ENCODE peak calls at places on chromosome 11, in seven cellular contexts. A, F, Y, B, I, X and W are unnamed samples.

GRCh38 chr11:46696212-46696558 is 4.2 kb downstream of the ARHGAP1 start:
- DNase-seq in I (no peak), X (no peak), B (no peak), A (no peak), F (no peak), Y (no peak), W (no peak)

GRCh38 chr11:47443028-47443700 is 5.8 kb downstream of the RAPSN start:
- DNase-seq in B (no peak), I (no peak), Y (no peak), F (no peak), A (no peak), X (no peak), W (no peak)

GRCh38 chr11:61718613-61719302 is 33.7 kb upstream of the MYRF start:
- DNase-seq in A (peak), X (no peak), B (peak), Y (no peak), F (no peak), I (peak), W (no peak)

GRCh38 chr11:18000760-18001159 is 12.1 kb downstream of the SERGEF start:
- DNase-seq in A (no peak), X (no peak), I (no peak), B (no peak), Y (no peak), F (no peak), W (no peak)

GRCh38 chr11:74720596-74721478 is 10.4 kb downstream of the CHRDL2 start:
- DNase-seq in F (peak), Y (no peak), I (peak), X (no peak), B (no peak), A (no peak), W (no peak)

GRCh38 chr11:93775289-93775688 is 8.8 kb upstream of the MED17 start:
- DNase-seq in A (no peak), B (peak), Y (no peak), F (no peak), X (no peak), I (no peak), W (no peak)

GRCh38 chr11:72575533-72576170 is 98.6 kb downstream of the PDE2A start:
- DNase-seq in X (no peak), I (no peak), A (peak), Y (no peak), F (no peak), B (no peak), W (no peak)

GRCh38 chr11:21625982-21626381 is 566.9 kb upstream of the ANO5 start:
- DNase-seq in F (peak), Y (no peak), A (no peak), B (no peak), X (no peak), I (no peak), W (no peak)

GRCh38 chr11:3124821-3125220 is 40.3 kb downstream of the OSBPL5 start:
- DNase-seq in X (no peak), I (no peak), B (no peak), F (no peak), Y (no peak), A (no peak), W (no peak)

GRCh38 chr11:68266121-68266891 is 5.5 kb downstream of the C11orf24 start:
- DNase-seq in Y (no peak), B (no peak), F (peak), A (peak), I (no peak), X (peak), W (peak)

GRCh38 chr11:6992457-6993431 is 27.4 kb downstream of the ZNF214 start:
- DNase-seq in F (no peak), Y (peak), X (no peak), I (peak), A (no peak), B (no peak), W (no peak)

GRCh38 chr11:36363361-36364272 is 67.5 kb downstream of the PRR5L start:
- DNase-seq in Y (peak), I (no peak), A (no peak), F (no peak), X (no peak), B (peak), W (no peak)

GRCh38 chr11:129723146-129723963 is 92.3 kb upstream of the TMEM45B start:
- DNase-seq in Y (no peak), B (no peak), X (no peak), A (no peak), F (no peak), I (no peak), W (no peak)

GRCh38 chr11:35334385-35335090 is 84.8 kb downstream of the SLC1A2 start:
- DNase-seq in I (peak), X (peak), Y (no peak), A (no peak), F (no peak), B (no peak), W (peak)

GRCh38 chr11:48047616-48048015 is 67.3 kb downstream of the PTPRJ start:
- DNase-seq in A (no peak), F (no peak), I (peak), X (no peak), Y (no peak), B (no peak), W (no peak)

GRCh38 chr11:115939104-115939503 is 434.9 kb upstream of the CADM1 start:
- DNase-seq in I (no peak), Y (no peak), B (no peak), A (no peak), F (no peak), X (no peak), W (no peak)

GRCh38 chr11:109037856-109038780 is 373.2 kb downstream of the DDX10 start:
- DNase-seq in X (no peak), B (no peak), Y (peak), I (peak), F (no peak), A (no peak), W (no peak)

GRCh38 chr11:33377852-33378385 is 120.7 kb downstream of the HIPK3 start:
- DNase-seq in X (no peak), I (peak), F (no peak), A (no peak), B (no peak), Y (no peak), W (no peak)

GRCh38 chr11:120525285-120526085 is 13.9 kb downstream of the GRIK4 start:
- DNase-seq in Y (no peak), X (no peak), A (no peak), I (no peak), F (peak), B (no peak), W (no peak)

DNA sequence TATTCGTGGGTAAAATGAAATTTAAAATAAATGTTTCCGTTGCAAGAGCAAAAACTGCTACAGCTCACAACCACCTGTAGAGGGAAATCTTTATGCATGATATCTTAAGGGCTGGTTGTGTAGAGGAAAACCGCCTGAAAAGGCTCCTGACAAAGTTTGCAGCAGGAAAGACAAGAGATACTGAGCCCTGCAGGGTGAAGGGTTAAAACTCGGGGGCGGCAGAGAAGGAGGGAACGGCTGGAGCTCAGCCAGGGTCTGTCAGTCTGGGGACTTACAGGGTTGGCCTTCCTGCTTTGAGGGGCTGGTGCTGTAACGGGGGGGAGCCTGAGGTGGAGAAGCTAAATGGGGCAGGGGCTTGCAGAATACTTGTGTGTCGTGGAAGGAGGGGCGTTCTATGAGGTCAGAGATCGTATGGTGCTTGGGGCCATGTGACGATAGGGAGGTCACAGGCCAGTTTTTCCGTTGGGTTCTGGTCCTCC is 122.9 kb upstream of the HSD17B12 start:
- DNase-seq in F (no peak), B (no peak), I (no peak), Y (no peak), A (no peak), X (no peak), W (no peak)
- TF ChIP-seq CTCF in F (no peak), B (no peak), I (peak), Y (no peak), A (no peak), X (no peak), W (no peak)

GRCh38 chr11:134253189-134253993 is at the start of the genes ACAD8 and THYN1:
- DNase-seq in Y (peak), B (peak), A (peak), I (peak), X (peak), F (peak), W (peak)
- TF ChIP-seq CTCF in Y (no peak), B (no peak), A (peak), I (peak), X (no peak), F (peak), W (no peak)

DNA sequence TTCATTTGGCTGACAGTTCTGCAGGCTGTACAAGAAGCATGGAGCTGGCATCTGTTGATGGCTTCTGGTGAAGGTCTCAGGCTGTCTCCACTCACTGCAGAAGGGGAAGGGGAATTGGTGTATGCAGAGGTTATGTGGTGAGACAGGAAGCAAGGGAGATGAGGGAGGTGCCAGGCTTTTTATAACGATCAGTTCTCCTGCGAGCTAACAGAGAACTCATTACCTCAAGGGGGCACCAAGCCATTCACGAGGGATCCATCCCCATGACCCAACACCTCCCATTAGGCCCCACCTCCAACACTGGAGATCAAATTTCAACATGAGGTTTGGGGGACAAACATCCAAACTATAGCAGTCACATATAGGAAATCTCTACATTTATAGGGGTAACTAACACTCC is 38.7 kb upstream of the E2F8 start:
- DNase-seq in B (peak), I (no peak), Y (no peak), A (no peak), X (no peak), F (no peak), W (no peak)
- TF ChIP-seq CTCF in B (no peak), I (no peak), Y (no peak), A (no peak), X (no peak), F (no peak), W (no peak)

DNA sequence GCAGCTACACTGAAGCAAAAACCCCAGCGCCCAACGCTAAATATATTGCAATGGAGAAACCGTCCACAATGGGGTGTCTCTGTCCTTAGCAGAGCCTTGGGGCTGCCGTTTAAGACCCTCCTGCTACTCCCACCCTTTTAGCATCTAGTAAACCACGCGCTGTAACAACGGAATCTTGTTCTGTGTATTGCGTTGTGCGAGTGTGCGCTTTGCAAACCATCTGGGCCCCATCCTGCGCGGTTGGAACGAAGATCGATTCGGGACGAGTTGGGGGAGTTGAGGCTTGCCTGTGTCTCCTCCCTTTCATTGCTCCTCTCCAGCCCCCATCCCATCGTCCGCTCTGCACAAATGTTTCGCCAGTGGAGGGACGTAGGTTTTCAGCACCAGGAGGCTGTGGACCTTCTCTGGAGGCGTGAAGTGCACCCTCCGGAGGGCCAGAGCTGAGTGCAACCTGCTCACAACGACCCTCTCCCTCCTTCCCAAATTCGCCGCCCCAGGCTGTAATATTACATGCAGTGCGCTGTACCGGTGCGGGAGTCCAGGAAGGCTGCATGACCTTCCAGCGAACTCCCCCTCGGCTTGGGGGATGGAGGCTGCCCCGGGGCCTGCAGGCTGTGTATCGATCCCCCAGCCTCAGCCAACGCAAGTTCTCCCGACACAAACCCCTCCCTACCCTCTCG is 1.6 kb upstream of the KMT2A start:
- DNase-seq in Y (peak), F (peak), X (peak), B (peak), A (peak), I (no peak), W (peak)
- TF ChIP-seq CTCF in Y (no peak), F (no peak), X (no peak), B (no peak), A (no peak), I (peak), W (peak)

GRCh38 chr11:8661036-8661435 is 21.4 kb downstream of the TRIM66 start:
- DNase-seq in Y (no peak), B (no peak), A (no peak), F (no peak), I (no peak), X (no peak), W (no peak)

GRCh38 chr11:8656291-8656690 is 26.2 kb downstream of the TRIM66 start:
- DNase-seq in A (no peak), B (no peak), Y (no peak), X (no peak), F (no peak), I (no peak), W (no peak)

GRCh38 chr11:8654503-8654902 is 28.0 kb downstream of the TRIM66 start:
- DNase-seq in X (no peak), F (no peak), I (no peak), A (no peak), B (no peak), Y (no peak), W (no peak)

DNA sequence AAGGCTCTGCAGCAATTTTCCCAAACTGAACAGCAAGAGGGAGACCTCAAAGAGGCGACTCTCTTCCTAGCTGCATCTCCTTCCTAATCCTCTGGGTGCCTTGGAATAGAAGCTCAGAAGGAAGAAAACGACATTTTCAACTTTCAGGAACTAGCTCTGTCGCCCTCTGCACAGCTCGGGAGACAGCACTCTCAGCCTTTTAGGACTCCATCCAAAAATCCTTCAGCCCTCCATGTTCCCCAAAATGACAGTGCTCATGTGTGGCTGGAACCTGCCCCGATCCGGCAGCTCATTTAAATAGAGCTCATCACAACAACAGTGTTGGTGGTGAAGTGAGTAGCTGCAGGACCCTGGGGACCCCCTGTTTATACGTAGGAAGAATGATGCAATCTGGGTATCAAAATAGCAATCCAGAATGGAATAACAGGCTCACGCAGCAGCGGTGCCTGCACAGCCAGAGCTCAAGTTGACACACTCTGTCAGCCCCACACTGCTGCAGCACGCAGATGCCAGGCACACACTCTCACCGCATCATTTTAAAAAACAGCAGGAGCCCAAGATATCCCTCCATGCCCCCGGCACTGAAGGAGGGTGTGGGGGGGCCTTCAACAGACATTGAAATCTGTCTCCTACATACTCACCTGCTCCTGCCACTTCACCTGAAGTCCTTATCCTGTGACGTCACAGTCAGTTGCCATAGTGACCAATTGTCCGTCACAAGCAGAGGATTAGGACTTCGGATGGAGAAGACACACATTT is 24.1 kb downstream of the TRIM66 start:
- DNase-seq in Y (no peak), I (peak), F (no peak), B (no peak), A (no peak), X (no peak), W (no peak)
- TF ChIP-seq CTCF in Y (no peak), I (no peak), F (no peak), B (no peak), A (no peak), X (no peak), W (no peak)

GRCh38 chr11:88281317-88281712 is 56.2 kb downstream of the CTSC start:
- DNase-seq in A (no peak), X (no peak), B (no peak), F (no peak), I (no peak), Y (no peak), W (no peak)
- TF ChIP-seq CTCF in A (no peak), X (no peak), B (no peak), F (no peak), I (peak), Y (no peak), W (no peak)

DNA sequence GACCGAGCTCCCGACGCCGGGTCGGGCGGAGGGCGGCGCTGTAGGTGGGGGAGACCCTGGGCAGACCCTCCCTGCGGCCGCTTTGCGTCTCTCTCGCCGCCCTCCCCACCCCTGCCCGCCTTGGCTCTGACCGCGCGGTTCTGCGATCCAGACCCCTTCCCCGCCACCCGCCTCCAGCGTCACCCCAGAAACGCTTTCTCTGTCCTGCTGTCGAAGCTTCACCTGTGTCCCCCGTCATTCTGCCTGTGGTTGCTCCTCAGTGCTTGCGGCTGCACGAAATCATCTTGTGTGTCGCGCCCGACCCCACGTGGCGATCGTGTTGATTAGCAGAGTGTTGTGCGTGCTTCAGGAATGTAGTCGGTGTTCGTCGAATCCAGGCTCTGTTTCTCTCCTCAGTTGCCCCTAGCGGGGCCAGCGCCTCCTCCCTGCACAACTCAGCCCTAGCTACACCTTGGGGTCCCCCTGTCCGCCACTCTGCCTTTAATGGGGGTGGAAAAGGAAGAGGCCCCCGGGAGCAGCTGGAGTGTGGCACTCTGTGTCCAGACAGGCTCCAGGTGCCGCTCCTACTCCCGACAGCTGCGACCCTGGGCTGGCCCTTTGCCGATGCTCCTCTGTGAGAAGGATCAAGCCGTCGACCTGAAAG is 851 bp downstream of the PTDSS2 start:
- DNase-seq in F (peak), B (peak), Y (peak), A (peak), X (peak), I (peak), W (peak)
- TF ChIP-seq CTCF in F (no peak), B (no peak), Y (peak), A (no peak), X (no peak), I (peak), W (peak)